ENCODE peak calls at places on chromosomes 11 and 22, in seven cellular contexts. One of them, this sample, is unnamed.

GRCh38 chr11:96045622-96046456 is 121.9 kb upstream of the MTMR2 start:
- DNase-seq in HCT116: no peak
- DNase-seq in breast epithelium: peak; percentile 54
- DNase-seq in sigmoid colon: peak; percentile 67
- DNase-seq in ovary: peak; percentile 64
- DNase-seq in heart left ventricle: peak; percentile 19
- DNase-seq in GM12891: no peak
- DNase-seq in this sample: no peak

GRCh38 chr11:115919341-115920086 is 415.3 kb upstream of the CADM1 start:
- DNase-seq in HCT116: no peak
- DNase-seq in breast epithelium: no peak
- DNase-seq in sigmoid colon: no peak
- DNase-seq in ovary: no peak
- DNase-seq in heart left ventricle: no peak
- DNase-seq in GM12891: no peak
- DNase-seq in this sample: no peak

GRCh38 chr11:83948205-83948604 is 662.0 kb upstream of the CCDC90B start:
- DNase-seq in HCT116: no peak
- DNase-seq in breast epithelium: no peak
- DNase-seq in sigmoid colon: no peak
- DNase-seq in ovary: no peak
- DNase-seq in heart left ventricle: no peak
- DNase-seq in GM12891: no peak
- DNase-seq in this sample: no peak

GRCh38 chr11:116687458-116688201 is 85.2 kb downstream of the BUD13 start:
- DNase-seq in HCT116: no peak
- DNase-seq in breast epithelium: no peak
- DNase-seq in sigmoid colon: peak; percentile 48
- DNase-seq in ovary: no peak
- DNase-seq in heart left ventricle: no peak
- DNase-seq in GM12891: no peak
- DNase-seq in this sample: peak; percentile 79

GRCh38 chr11:39724404-39724803 is 1735.0 kb downstream of the LRRC4C start:
- DNase-seq in HCT116: no peak
- DNase-seq in breast epithelium: no peak
- DNase-seq in sigmoid colon: no peak
- DNase-seq in ovary: no peak
- DNase-seq in heart left ventricle: no peak
- DNase-seq in GM12891: no peak
- DNase-seq in this sample: no peak

GRCh38 chr22:49238181-49239141 is 589.2 kb downstream of the BRD1 start:
- DNase-seq in HCT116: no peak
- DNase-seq in breast epithelium: peak; percentile 48
- DNase-seq in sigmoid colon: no peak
- DNase-seq in ovary: no peak
- DNase-seq in heart left ventricle: no peak
- DNase-seq in GM12891: no peak
- DNase-seq in this sample: peak; percentile 93

GRCh38 chr11:64245797-64246623 is 733 bp downstream of the PPP1R14B start:
- DNase-seq in HCT116: no peak
- DNase-seq in breast epithelium: peak; percentile 70
- DNase-seq in sigmoid colon: peak; percentile 86
- DNase-seq in ovary: peak; percentile 73
- DNase-seq in heart left ventricle: peak; percentile 66
- DNase-seq in GM12891: no peak
- DNase-seq in this sample: no peak

GRCh38 chr11:124174001-124174400 is 9.1 kb upstream of the OR10D3 start:
- DNase-seq in HCT116: peak; percentile 2
- DNase-seq in breast epithelium: no peak
- DNase-seq in sigmoid colon: no peak
- DNase-seq in ovary: no peak
- DNase-seq in heart left ventricle: no peak
- DNase-seq in GM12891: no peak
- DNase-seq in this sample: no peak

GRCh38 chr11:94597896-94598295 is 30.7 kb downstream of the PIWIL4 start:
- DNase-seq in HCT116: no peak
- DNase-seq in breast epithelium: no peak
- DNase-seq in sigmoid colon: no peak
- DNase-seq in ovary: peak; percentile 15
- DNase-seq in heart left ventricle: no peak
- DNase-seq in GM12891: no peak
- DNase-seq in this sample: no peak

GRCh38 chr11:33663121-33663520 is 37.5 kb downstream of the C11orf91 start:
- DNase-seq in HCT116: no peak
- DNase-seq in breast epithelium: no peak
- DNase-seq in sigmoid colon: no peak
- DNase-seq in ovary: no peak
- DNase-seq in heart left ventricle: no peak
- DNase-seq in GM12891: no peak
- DNase-seq in this sample: peak; percentile 65

GRCh38 chr22:26550498-26551033 is 38.3 kb upstream of the TFIP11 start:
- DNase-seq in HCT116: no peak
- DNase-seq in breast epithelium: no peak
- DNase-seq in sigmoid colon: no peak
- DNase-seq in ovary: no peak
- DNase-seq in heart left ventricle: peak; percentile 73
- DNase-seq in GM12891: no peak
- DNase-seq in this sample: no peak

GRCh38 chr11:10605941-10606381 is 37.5 kb upstream of the LYVE1 start:
- DNase-seq in HCT116: no peak
- DNase-seq in breast epithelium: no peak
- DNase-seq in sigmoid colon: peak; percentile 83
- DNase-seq in ovary: peak; percentile 53
- DNase-seq in heart left ventricle: peak; percentile 51
- DNase-seq in GM12891: no peak
- DNase-seq in this sample: peak; percentile 79

GRCh38 chr11:797300-798092 is 585 bp downstream of the SLC25A22 start:
- DNase-seq in HCT116: no peak
- DNase-seq in breast epithelium: no peak
- DNase-seq in sigmoid colon: peak; percentile 89
- DNase-seq in ovary: peak; percentile 78
- DNase-seq in heart left ventricle: peak; percentile 73
- DNase-seq in GM12891: peak; percentile 87
- DNase-seq in this sample: no peak

GRCh38 chr22:18065256-18065655 is 12.5 kb upstream of the PEX26 start:
- DNase-seq in HCT116: no peak
- DNase-seq in breast epithelium: no peak
- DNase-seq in sigmoid colon: no peak
- DNase-seq in ovary: no peak
- DNase-seq in heart left ventricle: no peak
- DNase-seq in GM12891: no peak
- DNase-seq in this sample: no peak

GRCh38 chr22:38788417-38788816 is 5.5 kb downstream of the DNAL4 start:
- DNase-seq in HCT116: no peak
- DNase-seq in breast epithelium: no peak
- DNase-seq in sigmoid colon: peak; percentile 79
- DNase-seq in ovary: peak; percentile 58
- DNase-seq in heart left ventricle: peak; percentile 61
- DNase-seq in GM12891: no peak
- DNase-seq in this sample: no peak

GRCh38 chr11:126029805-126030204 is 32.9 kb downstream of the CDON start:
- DNase-seq in HCT116: no peak
- DNase-seq in breast epithelium: no peak
- DNase-seq in sigmoid colon: no peak
- DNase-seq in ovary: no peak
- DNase-seq in heart left ventricle: no peak
- DNase-seq in GM12891: no peak
- DNase-seq in this sample: no peak

GRCh38 chr11:71342951-71343827 is 90.8 kb upstream of the SHANK2 start:
- DNase-seq in HCT116: peak; percentile 40
- DNase-seq in breast epithelium: no peak
- DNase-seq in sigmoid colon: no peak
- DNase-seq in ovary: no peak
- DNase-seq in heart left ventricle: no peak
- DNase-seq in GM12891: peak; percentile 54
- DNase-seq in this sample: no peak

GRCh38 chr22:23494593-23495266 is 85.4 kb downstream of the IGLL1 start:
- DNase-seq in HCT116: no peak
- DNase-seq in breast epithelium: no peak
- DNase-seq in sigmoid colon: no peak
- DNase-seq in ovary: no peak
- DNase-seq in heart left ventricle: no peak
- DNase-seq in GM12891: no peak
- DNase-seq in this sample: no peak

GRCh38 chr22:30277547-30278344 is 11.1 kb upstream of the OSM start:
- DNase-seq in HCT116: no peak
- DNase-seq in breast epithelium: no peak
- DNase-seq in sigmoid colon: no peak
- DNase-seq in ovary: no peak
- DNase-seq in heart left ventricle: no peak
- DNase-seq in GM12891: no peak
- DNase-seq in this sample: no peak

GRCh38 chr11:41235670-41236069 is 223.8 kb downstream of the LRRC4C start:
- DNase-seq in HCT116: no peak
- DNase-seq in breast epithelium: no peak
- DNase-seq in sigmoid colon: no peak
- DNase-seq in ovary: no peak
- DNase-seq in heart left ventricle: no peak
- DNase-seq in GM12891: no peak
- DNase-seq in this sample: no peak

GRCh38 chr11:117097567-117098268 is 510 bp downstream of the SIK3 start:
- DNase-seq in HCT116: no peak
- DNase-seq in breast epithelium: peak; percentile 58
- DNase-seq in sigmoid colon: peak; percentile 77
- DNase-seq in ovary: peak; percentile 49
- DNase-seq in heart left ventricle: peak; percentile 62
- DNase-seq in GM12891: no peak
- DNase-seq in this sample: no peak

GRCh38 chr22:40044870-40045834 is 50.4 kb downstream of the FAM83F start:
- DNase-seq in HCT116: no peak
- DNase-seq in breast epithelium: peak; percentile 54
- DNase-seq in sigmoid colon: peak; percentile 72
- DNase-seq in ovary: peak; percentile 62
- DNase-seq in heart left ventricle: peak; percentile 72
- DNase-seq in GM12891: peak; percentile 65
- DNase-seq in this sample: no peak
- TF ChIP-seq POLR2A in HCT116: no peak
- TF ChIP-seq POLR2A in breast epithelium: no peak
- TF ChIP-seq POLR2A in sigmoid colon: no peak
- TF ChIP-seq POLR2A in ovary: no peak
- TF ChIP-seq POLR2A in heart left ventricle: no peak
- TF ChIP-seq POLR2A in GM12891: peak; percentile 77
- TF ChIP-seq POLR2A in this sample: no peak

DNA sequence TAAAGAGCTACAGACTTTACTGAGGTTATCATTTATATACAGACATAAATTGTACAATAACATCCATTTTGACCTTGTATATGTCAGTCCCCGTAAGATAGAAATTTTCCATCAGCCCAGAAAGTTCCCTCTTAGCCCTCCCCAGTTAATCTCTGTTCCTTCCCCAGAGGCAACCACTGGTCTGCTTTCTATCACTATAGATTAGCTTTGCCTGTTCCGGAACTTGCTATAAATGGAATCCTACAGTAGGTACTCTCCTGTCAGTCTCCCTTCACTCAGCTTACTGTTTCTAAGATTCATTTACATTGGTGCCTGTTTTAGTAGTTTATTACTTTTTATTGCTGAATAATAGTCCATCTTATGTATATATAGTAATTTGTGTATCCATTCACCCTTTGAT is 54.9 kb downstream of the TSPAN18 start:
- DNase-seq in HCT116: no peak
- DNase-seq in breast epithelium: no peak
- DNase-seq in sigmoid colon: peak; percentile 8
- DNase-seq in ovary: no peak
- DNase-seq in heart left ventricle: no peak
- DNase-seq in GM12891: no peak
- DNase-seq in this sample: no peak
- TF ChIP-seq POLR2A in HCT116: no peak
- TF ChIP-seq POLR2A in breast epithelium: no peak
- TF ChIP-seq POLR2A in sigmoid colon: no peak
- TF ChIP-seq POLR2A in ovary: no peak
- TF ChIP-seq POLR2A in heart left ventricle: no peak
- TF ChIP-seq POLR2A in GM12891: no peak
- TF ChIP-seq POLR2A in this sample: no peak

GRCh38 chr11:65900125-65900898 is at the start of gene FOSL1:
- DNase-seq in HCT116: peak; percentile 97
- DNase-seq in breast epithelium: peak; percentile 87
- DNase-seq in sigmoid colon: peak; percentile 93
- DNase-seq in ovary: peak; percentile 65
- DNase-seq in heart left ventricle: peak; percentile 86
- DNase-seq in GM12891: peak; percentile 89
- DNase-seq in this sample: no peak
- TF ChIP-seq POLR2A in HCT116: peak; percentile 97
- TF ChIP-seq POLR2A in breast epithelium: no peak
- TF ChIP-seq POLR2A in sigmoid colon: no peak
- TF ChIP-seq POLR2A in ovary: no peak
- TF ChIP-seq POLR2A in heart left ventricle: no peak
- TF ChIP-seq POLR2A in GM12891: peak; percentile 52
- TF ChIP-seq POLR2A in this sample: peak; percentile 60

GRCh38 chr22:36775589-36775965 is 342 bp downstream of the IFT27 start:
- DNase-seq in HCT116: no peak
- DNase-seq in breast epithelium: no peak
- DNase-seq in sigmoid colon: peak; percentile 78
- DNase-seq in ovary: peak; percentile 39
- DNase-seq in heart left ventricle: no peak
- DNase-seq in GM12891: peak; percentile 30
- DNase-seq in this sample: no peak

GRCh38 chr22:36778020-36778419 is 2.1 kb upstream of the IFT27 start:
- DNase-seq in HCT116: no peak
- DNase-seq in breast epithelium: no peak
- DNase-seq in sigmoid colon: no peak
- DNase-seq in ovary: no peak
- DNase-seq in heart left ventricle: no peak
- DNase-seq in GM12891: no peak
- DNase-seq in this sample: no peak

GRCh38 chr22:36776722-36777121 is 803 bp upstream of the IFT27 start:
- DNase-seq in HCT116: no peak
- DNase-seq in breast epithelium: no peak
- DNase-seq in sigmoid colon: no peak
- DNase-seq in ovary: no peak
- DNase-seq in heart left ventricle: no peak
- DNase-seq in GM12891: no peak
- DNase-seq in this sample: peak; percentile 89

GRCh38 chr22:36773935-36774334 is 2.0 kb downstream of the IFT27 start:
- DNase-seq in HCT116: no peak
- DNase-seq in breast epithelium: no peak
- DNase-seq in sigmoid colon: no peak
- DNase-seq in ovary: no peak
- DNase-seq in heart left ventricle: no peak
- DNase-seq in GM12891: no peak
- DNase-seq in this sample: no peak

DNA sequence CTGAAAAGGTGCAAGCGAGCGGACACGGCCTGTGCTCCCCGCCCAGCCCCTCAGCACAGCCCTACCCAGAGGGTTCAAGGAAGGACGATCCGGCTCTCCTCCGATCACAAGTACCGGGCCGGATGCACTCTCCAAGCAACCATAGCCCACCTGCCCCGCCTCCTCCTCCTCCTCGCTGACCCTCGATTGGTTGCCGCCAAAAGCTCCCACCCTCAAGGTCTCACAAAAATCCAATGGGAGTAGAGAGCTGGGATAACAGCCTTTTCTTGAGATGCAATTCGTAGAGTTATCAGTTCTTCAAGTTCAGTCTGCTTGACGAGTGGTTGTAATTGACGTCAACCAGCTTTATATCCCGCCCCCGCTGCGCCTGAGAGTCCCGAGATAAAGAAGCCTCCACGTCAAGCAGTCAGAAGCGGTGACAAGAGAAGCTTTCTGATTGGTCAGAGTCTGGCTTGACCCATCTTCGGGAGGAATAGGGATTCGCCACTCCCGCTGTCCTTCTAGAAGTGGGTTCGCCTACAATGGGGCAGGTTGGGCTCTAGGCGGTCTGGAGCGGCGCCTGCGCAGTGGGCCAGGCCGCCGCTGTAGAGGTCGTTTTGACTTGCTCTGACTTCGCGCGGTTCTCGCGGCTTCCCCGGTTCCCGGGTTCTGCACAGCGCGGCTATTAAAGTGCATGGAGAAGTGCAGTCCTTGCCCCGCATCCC is at the start of gene IFT27:
- DNase-seq in HCT116: peak; percentile 100
- DNase-seq in breast epithelium: peak; percentile 97
- DNase-seq in sigmoid colon: peak; percentile 100
- DNase-seq in ovary: peak; percentile 99
- DNase-seq in heart left ventricle: peak; percentile 99
- DNase-seq in GM12891: peak; percentile 96
- DNase-seq in this sample: peak; percentile 100
- TF ChIP-seq POLR2A in HCT116: peak; percentile 63
- TF ChIP-seq POLR2A in breast epithelium: no peak
- TF ChIP-seq POLR2A in sigmoid colon: peak; percentile 43
- TF ChIP-seq POLR2A in ovary: peak; percentile 26
- TF ChIP-seq POLR2A in heart left ventricle: no peak
- TF ChIP-seq POLR2A in GM12891: no peak
- TF ChIP-seq POLR2A in this sample: no peak